ENCODE peak calls at places on chromosomes 16 and 17, in nine cellular contexts. B is heart left ventricle, M is mucosa of descending colon, O is testis, S is GM06990, H is AG04449, Q is neural progenitor cell, L is tibial nerve, E is PC-9. N is an unnamed sample.

GRCh38 chr17:47978324-47978723 is 7.4 kb downstream of the CDK5RAP3 start:
- DNase-seq in B (peak), M (peak), O (peak), S (no peak), H (no peak), Q (peak), L (no peak), E (no peak), N (no peak)

GRCh38 chr16:75462804-75463203 is 1.7 kb downstream of the TMEM170A start:
- DNase-seq in B (no peak), M (no peak), O (no peak), S (no peak), H (no peak), Q (no peak), L (no peak), E (no peak), N (no peak)

GRCh38 chr17:77593081-77593480 is 365.4 kb upstream of the TNRC6C start:
- DNase-seq in B (no peak), M (no peak), O (no peak), S (no peak), H (no peak), Q (no peak), L (no peak), E (no peak), N (no peak)

GRCh38 chr16:56608876-56609462 is 585 bp downstream of the MT2A start:
- DNase-seq in B (no peak), M (peak), O (no peak), S (no peak), H (no peak), Q (peak), L (no peak), E (no peak), N (no peak)

GRCh38 chr16:86010680-86011141 is 111.7 kb downstream of the IRF8 start:
- DNase-seq in B (no peak), M (no peak), O (no peak), S (no peak), H (no peak), Q (no peak), L (no peak), E (no peak), N (no peak)

GRCh38 chr17:70661342-70662222 is 492.2 kb downstream of the KCNJ2 start:
- DNase-seq in B (no peak), M (peak), O (no peak), S (no peak), H (no peak), Q (no peak), L (no peak), E (no peak), N (no peak)

GRCh38 chr17:46841561-46842379 is 9.6 kb upstream of the WNT9B start:
- DNase-seq in B (no peak), M (peak), O (peak), S (no peak), H (no peak), Q (peak), L (no peak), E (no peak), N (no peak)

GRCh38 chr17:61574542-61575351 is 16.3 kb downstream of the NACA2 start:
- DNase-seq in B (no peak), M (peak), O (no peak), S (no peak), H (no peak), Q (peak), L (no peak), E (peak), N (no peak)

GRCh38 chr16:11224096-11224893 is 31.7 kb downstream of the SOCS1 start:
- DNase-seq in B (peak), M (peak), O (peak), S (peak), H (no peak), Q (peak), L (peak), E (no peak), N (no peak)

GRCh38 chr17:17382901-17383300 is 79.7 kb downstream of the NT5M start:
- DNase-seq in B (no peak), M (no peak), O (no peak), S (no peak), H (no peak), Q (no peak), L (no peak), E (no peak), N (no peak)

GRCh38 chr17:81378941-81379511 is 16.2 kb upstream of the BAHCC1 start:
- DNase-seq in B (no peak), M (no peak), O (no peak), S (no peak), H (no peak), Q (no peak), L (no peak), E (no peak), N (no peak)
- H3K4me3 ChIP-seq in B (no peak), M (no peak), O (no peak), S (no peak), H (no peak), Q (no peak), L (no peak), E (peak), N (no peak)

DNA sequence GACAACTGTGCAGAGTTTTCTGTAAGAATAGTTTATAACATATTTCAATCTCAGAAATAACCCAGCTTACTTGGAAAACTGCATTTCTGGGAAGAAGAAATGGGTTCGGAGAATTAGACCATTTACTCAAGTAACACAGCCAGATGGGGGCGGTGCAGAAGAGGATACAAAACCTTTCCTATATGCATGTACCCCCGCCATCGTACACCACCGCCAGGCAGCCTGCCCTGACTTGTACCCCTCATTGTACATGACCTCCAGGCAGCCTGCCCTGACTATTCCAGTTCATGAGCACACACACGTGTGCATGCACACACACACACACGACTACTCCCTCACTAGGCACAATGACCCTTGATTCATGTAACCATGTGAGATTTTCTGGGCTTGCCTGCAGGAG is 154.0 kb downstream of the C16orf78 start:
- DNase-seq in B (no peak), M (no peak), O (no peak), S (no peak), H (no peak), Q (no peak), L (no peak), E (no peak), N (no peak)
- TF ChIP-seq CTCF in B (no peak), M (no peak), O (no peak), S (no peak), H (no peak), Q (no peak), L (no peak), E (no peak), N (no peak)

GRCh38 chr16:68284847-68285246 is 20.5 kb downstream of the SLC7A6 start:
- DNase-seq in B (no peak), M (no peak), O (no peak), S (peak), H (no peak), Q (no peak), L (no peak), E (no peak), N (no peak)

GRCh38 chr16:68283346-68283745 is 19.0 kb downstream of the SLC7A6 start:
- DNase-seq in B (no peak), M (no peak), O (no peak), S (no peak), H (no peak), Q (no peak), L (no peak), E (no peak), N (no peak)

GRCh38 chr16:68282064-68282452 is 17.7 kb downstream of the SLC7A6 start:
- DNase-seq in B (no peak), M (no peak), O (no peak), S (no peak), H (no peak), Q (no peak), L (no peak), E (no peak), N (no peak)

GRCh38 chr16:68285683-68286082 is 21.4 kb downstream of the SLC7A6 start:
- DNase-seq in B (no peak), M (no peak), O (no peak), S (no peak), H (no peak), Q (no peak), L (no peak), E (no peak), N (no peak)

GRCh38 chr16:68283840-68284595 is 19.7 kb downstream of the SLC7A6 start:
- DNase-seq in B (no peak), M (no peak), O (peak), S (peak), H (no peak), Q (no peak), L (peak), E (no peak), N (no peak)
- H3K4me3 ChIP-seq in B (no peak), M (no peak), O (no peak), S (peak), H (no peak), Q (no peak), L (no peak), E (no peak), N (no peak)

DNA sequence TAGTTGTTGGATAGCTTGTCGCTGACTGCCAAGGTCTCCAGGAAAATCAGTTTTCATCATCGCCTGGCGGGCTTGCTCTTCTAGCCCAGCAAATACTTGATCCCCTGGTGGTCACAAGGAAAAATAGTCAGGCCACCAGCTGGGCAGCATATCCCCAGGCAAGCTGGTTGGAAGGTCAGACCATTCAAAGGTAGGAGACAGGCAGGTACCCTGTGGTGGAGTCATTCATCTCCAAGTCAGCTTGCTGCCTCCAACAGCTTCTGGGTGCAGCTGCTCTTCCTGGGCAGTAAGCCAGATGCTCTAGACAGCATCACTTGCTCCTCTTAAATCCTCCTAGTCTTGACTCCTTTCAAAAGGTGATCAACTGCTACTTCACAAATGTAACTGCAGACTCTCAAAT is 16.0 kb downstream of the ZNF821 start:
- DNase-seq in B (no peak), M (no peak), O (no peak), S (no peak), H (no peak), Q (no peak), L (no peak), E (no peak), N (no peak)
- TF ChIP-seq CTCF in B (no peak), M (no peak), O (no peak), S (no peak), H (no peak), Q (no peak), L (no peak), E (no peak), N (no peak)

GRCh38 chr16:47142469-47143328 is 1.0 kb downstream of the NETO2 start:
- DNase-seq in B (peak), M (peak), O (peak), S (peak), H (no peak), Q (peak), L (no peak), E (no peak), N (no peak)

GRCh38 chr16:47139561-47140185 is 4.1 kb downstream of the NETO2 start:
- DNase-seq in B (no peak), M (no peak), O (no peak), S (no peak), H (no peak), Q (no peak), L (no peak), E (no peak), N (no peak)

GRCh38 chr16:47141773-47142468 is 1.8 kb downstream of the NETO2 start:
- DNase-seq in B (peak), M (peak), O (peak), S (peak), H (peak), Q (peak), L (peak), E (peak), N (peak)

GRCh38 chr16:47143329-47143676 is 442 bp downstream of the NETO2 start:
- DNase-seq in B (no peak), M (peak), O (peak), S (peak), H (no peak), Q (peak), L (no peak), E (no peak), N (no peak)

DNA sequence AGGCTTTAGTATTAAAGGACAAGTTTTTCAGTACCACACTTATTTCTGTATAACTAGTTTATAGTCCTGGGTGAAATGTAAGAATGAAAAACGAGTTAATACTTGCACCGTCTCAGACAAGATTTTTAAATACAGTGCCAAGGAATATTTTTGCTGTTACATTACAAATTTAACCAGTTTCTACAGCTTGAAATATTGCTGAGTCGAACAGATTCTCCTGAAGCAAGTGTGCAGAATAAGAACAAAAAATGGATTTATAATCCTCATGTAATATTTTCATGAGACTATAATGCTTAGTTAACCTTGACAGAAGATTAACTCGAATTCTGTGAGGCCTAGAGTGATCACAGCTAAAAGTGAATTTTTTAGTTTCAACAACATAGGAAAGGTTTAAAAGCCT is 3.1 kb downstream of the NETO2 start:
- DNase-seq in B (no peak), M (no peak), O (no peak), S (no peak), H (no peak), Q (no peak), L (no peak), E (no peak), N (no peak)
- H3K4me3 ChIP-seq in B (no peak), M (no peak), O (no peak), S (no peak), H (no peak), Q (no peak), L (no peak), E (no peak), N (no peak)

N was measured in retinal pigment epithelial cell.